ENCODE peak calls at places on chromosomes 13 and 19, in four cellular contexts. W is heart right ventricle, D is DND-41, M is cardiac fibroblast. T is an unnamed sample.

GRCh38 chr13:80217614-80218456 is 123.1 kb downstream of the SPRY2 start:
- DNase-seq in W (no peak), D (no peak), M (peak), T (no peak)

GRCh38 chr13:99689955-99690354 is 188.7 kb downstream of the TM9SF2 start:
- DNase-seq in W (no peak), D (no peak), M (no peak), T (no peak)

GRCh38 chr19:1239420-1239795 is 1.6 kb upstream of the CBARP start:
- DNase-seq in W (no peak), D (no peak), M (no peak), T (no peak)

GRCh38 chr13:41802684-41803554 is 158.0 kb downstream of the VWA8 start:
- DNase-seq in W (no peak), D (no peak), M (peak), T (peak)

GRCh38 chr13:105817498-105817897 is 718.0 kb downstream of the EFNB2 start:
- DNase-seq in W (no peak), D (no peak), M (no peak), T (no peak)

GRCh38 chr13:22505489-22505888 is 675.3 kb upstream of the SGCG start:
- DNase-seq in W (no peak), D (no peak), M (no peak), T (peak)

GRCh38 chr13:32734511-32734910 is 148.3 kb downstream of the PDS5B start:
- DNase-seq in W (no peak), D (no peak), M (peak), T (peak)

GRCh38 chr19:47445937-47446402 is 25.7 kb downstream of the SLC8A2 start:
- DNase-seq in W (no peak), D (peak), M (no peak), T (peak)

GRCh38 chr19:32864318-32865007 is 5.1 kb downstream of the SLC7A9 start:
- DNase-seq in W (no peak), D (no peak), M (no peak), T (no peak)

GRCh38 chr13:28885191-28885590 is 65.1 kb downstream of the MTUS2 start:
- DNase-seq in W (no peak), D (no peak), M (no peak), T (no peak)

GRCh38 chr13:48493076-48493765 is 39.7 kb downstream of the RCBTB2 start:
- DNase-seq in W (no peak), D (peak), M (peak), T (peak)

GRCh38 chr13:40149611-40150283 is 494.3 kb downstream of the COG6 start:
- DNase-seq in W (no peak), D (no peak), M (peak), T (peak)

GRCh38 chr19:869245-870177 is 10.0 kb downstream of the CFD start:
- DNase-seq in W (peak), D (no peak), M (peak), T (peak)

GRCh38 chr19:7602935-7603497 is 7.4 kb downstream of the CAMSAP3 start:
- DNase-seq in W (no peak), D (no peak), M (no peak), T (no peak)
- TF ChIP-seq CTCF in W (no peak), D (no peak), M (no peak), T (no peak)

GRCh38 chr19:2739602-2740313 is at the start of gene SLC39A3:
- DNase-seq in W (peak), D (peak), M (peak), T (peak)
- TF ChIP-seq CTCF in W (peak), D (no peak), M (peak), T (no peak)

GRCh38 chr19:17418710-17419109 is 1.1 kb upstream of the MVB12A start:
- DNase-seq in W (no peak), D (no peak), M (no peak), T (no peak)

GRCh38 chr19:17421942-17422341 is 2.1 kb downstream of the MVB12A start:
- DNase-seq in W (no peak), D (no peak), M (no peak), T (no peak)

GRCh38 chr19:17419154-17419490 is 725 bp upstream of the MVB12A start:
- DNase-seq in W (no peak), D (no peak), M (no peak), T (no peak)

GRCh38 chr19:17419491-17420266 is at the start of gene MVB12A:
- DNase-seq in W (peak), D (peak), M (peak), T (peak)

GRCh38 chr19:17420267-17420924 is 549 bp downstream of the MVB12A start:
- DNase-seq in W (peak), D (peak), M (no peak), T (no peak)
- TF ChIP-seq CTCF in W (no peak), D (no peak), M (no peak), T (no peak)

GRCh38 chr13:101473458-101473857 is 21.0 kb downstream of the ITGBL1 start:
- DNase-seq in W (no peak), D (no peak), M (peak), T (peak)

GRCh38 chr13:101475536-101475935 is 23.1 kb downstream of the ITGBL1 start:
- DNase-seq in W (no peak), D (no peak), M (no peak), T (no peak)

DNA sequence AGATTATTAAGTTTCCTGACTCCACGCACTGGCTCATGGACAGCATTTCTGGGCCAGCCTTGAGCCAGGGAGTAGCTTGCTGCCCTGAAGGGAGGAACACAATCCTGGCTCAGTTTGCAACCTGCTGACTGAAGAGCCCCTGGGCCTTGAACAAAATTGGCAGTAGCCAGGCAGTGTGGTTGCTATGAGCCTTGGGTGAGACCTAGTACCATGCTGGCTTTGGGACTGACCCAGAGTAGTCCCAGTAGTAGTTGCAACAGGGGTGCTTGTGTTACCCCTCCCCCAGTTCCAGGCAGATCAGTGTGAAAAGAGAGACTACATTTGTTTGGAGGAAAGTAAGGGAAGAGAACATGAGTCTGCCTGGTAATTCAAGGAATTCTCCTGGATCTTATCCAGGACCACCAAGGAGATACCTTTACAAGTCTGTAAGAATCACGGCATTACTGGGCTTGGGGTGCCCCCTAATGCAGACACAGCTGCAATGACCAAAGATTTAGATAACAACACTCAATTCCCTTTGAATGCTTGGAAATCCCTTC is 22.0 kb downstream of the ITGBL1 start:
- DNase-seq in W (no peak), D (no peak), M (peak), T (peak)
- TF ChIP-seq CTCF in W (no peak), D (peak), M (peak), T (peak)

DNA sequence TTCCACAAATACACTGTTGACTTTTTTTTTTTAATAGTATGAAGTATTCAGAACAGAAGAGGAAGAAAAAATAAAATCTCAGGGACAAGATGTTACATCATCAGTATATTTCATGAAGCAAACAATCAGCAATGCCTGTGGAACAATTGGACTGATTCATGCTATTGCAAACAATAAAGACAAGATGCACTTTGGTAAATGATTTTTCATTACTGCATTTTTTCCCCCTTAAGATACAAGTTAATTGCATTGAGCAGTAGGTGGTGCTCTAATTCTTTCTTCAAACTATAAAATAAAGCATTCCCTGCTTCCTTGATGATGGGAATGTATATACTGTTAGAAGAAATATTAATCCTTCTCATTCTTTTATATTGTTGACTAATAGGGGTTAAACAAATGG is 17.1 kb downstream of the UCHL3 start:
- DNase-seq in W (no peak), D (no peak), M (peak), T (peak)
- TF ChIP-seq CTCF in W (no peak), D (peak), M (peak), T (peak)

GRCh38 chr13:44989941-44990340 is 603 bp downstream of the GPALPP1 start:
- DNase-seq in W (no peak), D (no peak), M (no peak), T (peak)
- TF ChIP-seq CTCF in W (no peak), D (no peak), M (no peak), T (no peak)